ENCODE peak calls at places on chromosomes 16 and 17, in eight cellular contexts. E, J, Q, D, H, U, R and B are unnamed samples. For H3K79me2, the result is how much of the 10 kb centered on the place peaks cover.

GRCh38 chr17:44241104-44241503 is 21.6 kb upstream of the UBTF start:
- DNase-seq in H (no peak), D (no peak), Q (peak), R (no peak), U (no peak), J (no peak), E (peak), B (peak)

GRCh38 chr16:55056585-55057520 is 126.2 kb downstream of the IRX5 start:
- DNase-seq in J (peak), E (peak), D (peak), Q (peak), H (no peak), R (peak), U (no peak), B (no peak)

GRCh38 chr17:81294512-81295030 is 536 bp downstream of the SLC38A10 start:
- DNase-seq in J (peak), D (peak), U (no peak), H (no peak), Q (peak), E (peak), R (peak), B (peak)

GRCh38 chr16:67672739-67673662 is 6.4 kb downstream of the C16orf86 start:
- DNase-seq in E (peak), U (peak), R (peak), D (peak), H (peak), J (peak), Q (peak), B (peak)

GRCh38 chr17:49180303-49180702 is 30.1 kb downstream of the GNGT2 start:
- DNase-seq in E (peak), D (peak), Q (peak), R (peak), J (peak), U (peak), H (peak), B (peak)

GRCh38 chr17:21464611-21465021 is 88.5 kb downstream of the KCNJ12 start:
- DNase-seq in E (no peak), D (no peak), J (peak), H (no peak), R (no peak), Q (no peak), U (no peak), B (no peak)

GRCh38 chr16:19980866-19981265 is 92.8 kb downstream of the GPR139 start:
- DNase-seq in U (peak), R (peak), J (peak), D (peak), E (peak), Q (peak), H (peak), B (no peak)

GRCh38 chr17:42316755-42317154 is 28.5 kb downstream of the STAT5A start:
- DNase-seq in D (no peak), R (no peak), Q (no peak), J (no peak), U (no peak), E (no peak), H (no peak), B (no peak)

GRCh38 chr17:34254146-34254545 is 939 bp upstream of the CCL2 start:
- DNase-seq in D (no peak), R (no peak), J (no peak), U (no peak), Q (no peak), H (no peak), E (peak), B (no peak)

GRCh38 chr16:89365044-89365467 is 125.3 kb downstream of the ANKRD11 start:
- DNase-seq in E (peak), Q (peak), J (no peak), U (peak), D (no peak), R (no peak), H (no peak), B (no peak)

GRCh38 chr16:20300312-20301097 is 26.8 kb downstream of the GP2 start:
- DNase-seq in D (peak), H (peak), J (peak), R (peak), E (peak), U (peak), Q (peak), B (peak)

GRCh38 chr16:64657316-64658011 is 464.4 kb downstream of the CDH11 start:
- DNase-seq in H (no peak), E (peak), U (no peak), R (no peak), Q (no peak), J (no peak), D (no peak), B (no peak)

GRCh38 chr16:48905632-48906031 is 295.7 kb upstream of the N4BP1 start:
- DNase-seq in D (no peak), R (no peak), Q (no peak), H (no peak), J (no peak), E (no peak), U (no peak), B (no peak)

GRCh38 chr16:74226361-74226979 is 70.1 kb upstream of the PSMD7 start:
- DNase-seq in H (peak), D (peak), U (peak), R (peak), J (peak), Q (peak), E (peak), B (peak)

GRCh38 chr16:78210305-78210704 is 110.9 kb downstream of the WWOX start:
- DNase-seq in Q (no peak), D (peak), R (no peak), E (peak), J (peak), H (peak), U (peak), B (no peak)

GRCh38 chr16:74984194-74984669 is 691 bp downstream of the WDR59 start:
- DNase-seq in H (no peak), U (peak), J (no peak), Q (no peak), D (no peak), E (peak), R (no peak), B (peak)

GRCh38 chr16:9567674-9568073 is 476.2 kb downstream of the HAPSTR1 start:
- DNase-seq in R (peak), J (no peak), E (no peak), H (no peak), Q (no peak), D (no peak), U (no peak), B (no peak)

GRCh38 chr17:36687736-36688135 is 86.4 kb downstream of the MRM1 start:
- DNase-seq in D (peak), Q (no peak), U (no peak), E (no peak), R (no peak), H (no peak), J (peak), B (no peak)

GRCh38 chr16:23969468-23970297 is 133.9 kb downstream of the PRKCB start:
- DNase-seq in E (no peak), J (no peak), U (no peak), H (no peak), R (no peak), Q (no peak), D (no peak), B (no peak)

GRCh38 chr17:13671771-13672170 is 70.0 kb upstream of the HS3ST3A1 start:
- DNase-seq in E (peak), U (peak), Q (no peak), R (no peak), J (peak), H (no peak), D (peak), B (no peak)

GRCh38 chr17:45307290-45308015 is 9.4 kb downstream of the MAP3K14 start:
- DNase-seq in Q (no peak), U (peak), E (peak), D (no peak), J (no peak), H (no peak), R (no peak), B (peak)

GRCh38 chr16:48481772-48482171 is 96.6 kb upstream of the SIAH1 start:
- DNase-seq in Q (no peak), D (no peak), H (no peak), R (no peak), E (no peak), U (no peak), J (no peak), B (no peak)

GRCh38 chr16:48383204-48383876 is 1.9 kb downstream of the SIAH1 start:
- DNase-seq in D (no peak), R (no peak), E (peak), J (no peak), H (no peak), U (no peak), Q (no peak), B (no peak)

GRCh38 chr16:3807425-3808123 is 72.9 kb downstream of the CREBBP start:
- DNase-seq in Q (no peak), H (no peak), U (no peak), D (no peak), E (no peak), R (no peak), J (no peak), B (no peak)

GRCh38 chr16:76654421-76654820 is 377.2 kb downstream of the CNTNAP4 start:
- DNase-seq in E (no peak), U (no peak), J (no peak), R (no peak), D (no peak), H (no peak), Q (no peak), B (no peak)

GRCh38 chr16:76650579-76650978 is 373.4 kb downstream of the CNTNAP4 start:
- DNase-seq in E (no peak), H (no peak), D (no peak), U (peak), J (no peak), R (no peak), Q (no peak), B (no peak)

GRCh38 chr16:76656951-76657498 is 379.8 kb downstream of the CNTNAP4 start:
- DNase-seq in R (no peak), Q (peak), J (no peak), U (no peak), D (no peak), H (no peak), E (no peak), B (no peak)

GRCh38 chr16:76653390-76654026 is 376.3 kb downstream of the CNTNAP4 start:
- DNase-seq in R (peak), H (no peak), J (peak), U (peak), D (peak), Q (peak), E (peak), B (peak)
- TF ChIP-seq EZH2phosphoT487 in R (no peak), H (no peak), J (no peak), U (no peak), D (no peak), Q (no peak), E (no peak), B (no peak)

GRCh38 chr16:83068686-83069085 is 441.9 kb downstream of the CDH13 start:
- DNase-seq in E (peak), H (no peak), Q (no peak), U (no peak), R (no peak), D (no peak), J (no peak), B (no peak)
- H3K79me2 ChIP-seq in E (under half), H (under half), Q (under half), U (under half), R (under half), D (under half), J (under half), B (under half)

GRCh38 chr16:57630931-57631845 is 2.8 kb downstream of the ADGRG1 start:
- DNase-seq in E (no peak), J (no peak), D (no peak), Q (no peak), H (no peak), R (no peak), U (no peak), B (no peak)
- H3K4me3 ChIP-seq in E (no peak), J (no peak), D (no peak), Q (no peak), H (no peak), R (no peak), U (no peak), B (no peak)

DNA sequence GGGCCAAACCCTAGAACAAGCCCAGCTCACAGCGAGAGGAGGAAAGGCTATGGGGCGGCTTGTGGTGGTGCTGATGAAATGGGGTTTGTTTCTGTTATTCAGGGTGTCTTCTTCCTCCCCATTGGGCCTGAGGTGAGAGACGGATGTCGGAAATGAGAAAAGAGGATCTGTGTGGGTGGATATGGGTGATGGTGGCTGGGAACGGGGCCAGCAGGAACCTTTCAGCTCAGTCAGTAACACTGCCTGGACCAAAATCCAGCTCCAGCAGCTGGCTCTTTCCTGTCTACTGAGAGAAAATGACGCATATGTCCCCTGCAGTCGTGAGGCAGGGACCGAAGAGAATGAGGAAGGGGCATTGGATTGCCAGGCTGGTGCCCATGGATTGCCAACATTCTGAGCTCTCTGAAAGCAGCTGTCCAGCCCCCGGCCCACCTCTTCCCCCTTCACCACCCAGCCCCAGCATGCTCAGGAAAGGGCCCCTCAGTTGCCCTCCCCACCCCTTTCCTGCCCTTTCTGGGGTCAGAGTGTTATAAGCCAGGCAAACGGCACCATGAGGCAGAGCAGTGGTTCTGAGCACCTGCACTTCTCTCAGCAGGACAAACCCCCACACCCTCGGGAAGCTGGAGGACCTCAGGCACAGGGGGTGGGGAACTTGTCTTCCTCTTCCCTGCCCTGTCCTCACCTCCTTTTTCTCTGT is 4.0 kb downstream of the MYH3 start:
- DNase-seq in H (no peak), U (no peak), Q (no peak), R (no peak), D (no peak), E (no peak), J (no peak), B (no peak)
- TF ChIP-seq EZH2phosphoT487 in H (no peak), U (no peak), Q (no peak), R (no peak), D (no peak), E (no peak), J (no peak), B (no peak)